ENCODE peak calls at places on chromosomes 6 and 20, in ten cellular contexts. One of them, this sample, is unnamed.

GRCh38 chr20:35617397-35618031 is 1.9 kb downstream of the SPAG4 start:
- DNase-seq in CD8-positive, alpha-beta T cell: peak
- DNase-seq in stimulated activated CD4-positive, alpha-beta T cell treated with anti-CD3 and anti-CD28 coated beads, Interleukin-12 subunit alpha, Interleukin-12 subunit beta, amount 100 ng/mL, for 48 hours: no peak
- DNase-seq in BE2C: peak
- DNase-seq in choroid plexus epithelial cell: peak
- DNase-seq in A172: peak
- DNase-seq in T-helper 1 cell: no peak
- DNase-seq in NCI-H1105: peak
- DNase-seq in pons: no peak
- DNase-seq in SK-MEL-5: peak
- DNase-seq in this sample: peak

GRCh38 chr6:157706883-157707282 is 116.2 kb upstream of the SNX9 start:
- DNase-seq in CD8-positive, alpha-beta T cell: no peak
- DNase-seq in stimulated activated CD4-positive, alpha-beta T cell treated with anti-CD3 and anti-CD28 coated beads, Interleukin-12 subunit alpha, Interleukin-12 subunit beta, amount 100 ng/mL, for 48 hours: no peak
- DNase-seq in BE2C: no peak
- DNase-seq in choroid plexus epithelial cell: no peak
- DNase-seq in A172: no peak
- DNase-seq in T-helper 1 cell: no peak
- DNase-seq in NCI-H1105: no peak
- DNase-seq in pons: no peak
- DNase-seq in SK-MEL-5: no peak
- DNase-seq in this sample: no peak

GRCh38 chr6:52426667-52427066 is 6.5 kb downstream of the EFHC1 start:
- DNase-seq in CD8-positive, alpha-beta T cell: no peak
- DNase-seq in stimulated activated CD4-positive, alpha-beta T cell treated with anti-CD3 and anti-CD28 coated beads, Interleukin-12 subunit alpha, Interleukin-12 subunit beta, amount 100 ng/mL, for 48 hours: no peak
- DNase-seq in BE2C: no peak
- DNase-seq in choroid plexus epithelial cell: no peak
- DNase-seq in A172: no peak
- DNase-seq in T-helper 1 cell: no peak
- DNase-seq in NCI-H1105: no peak
- DNase-seq in pons: no peak
- DNase-seq in SK-MEL-5: no peak
- DNase-seq in this sample: no peak

GRCh38 chr6:109241199-109241598 is 141.1 kb downstream of the CD164 start:
- DNase-seq in CD8-positive, alpha-beta T cell: no peak
- DNase-seq in stimulated activated CD4-positive, alpha-beta T cell treated with anti-CD3 and anti-CD28 coated beads, Interleukin-12 subunit alpha, Interleukin-12 subunit beta, amount 100 ng/mL, for 48 hours: no peak
- DNase-seq in BE2C: no peak
- DNase-seq in choroid plexus epithelial cell: peak
- DNase-seq in A172: no peak
- DNase-seq in T-helper 1 cell: no peak
- DNase-seq in NCI-H1105: no peak
- DNase-seq in pons: no peak
- DNase-seq in SK-MEL-5: no peak
- DNase-seq in this sample: no peak

GRCh38 chr6:109977791-109978173 is 329 bp upstream of the GPR6 start:
- DNase-seq in CD8-positive, alpha-beta T cell: no peak
- DNase-seq in stimulated activated CD4-positive, alpha-beta T cell treated with anti-CD3 and anti-CD28 coated beads, Interleukin-12 subunit alpha, Interleukin-12 subunit beta, amount 100 ng/mL, for 48 hours: no peak
- DNase-seq in BE2C: no peak
- DNase-seq in choroid plexus epithelial cell: no peak
- DNase-seq in A172: no peak
- DNase-seq in T-helper 1 cell: no peak
- DNase-seq in NCI-H1105: no peak
- DNase-seq in pons: no peak
- DNase-seq in SK-MEL-5: no peak
- DNase-seq in this sample: peak

GRCh38 chr20:41178904-41179432 is 41.6 kb downstream of the PLCG1 start:
- DNase-seq in CD8-positive, alpha-beta T cell: no peak
- DNase-seq in stimulated activated CD4-positive, alpha-beta T cell treated with anti-CD3 and anti-CD28 coated beads, Interleukin-12 subunit alpha, Interleukin-12 subunit beta, amount 100 ng/mL, for 48 hours: no peak
- DNase-seq in BE2C: peak
- DNase-seq in choroid plexus epithelial cell: peak
- DNase-seq in A172: no peak
- DNase-seq in T-helper 1 cell: no peak
- DNase-seq in NCI-H1105: no peak
- DNase-seq in pons: peak
- DNase-seq in SK-MEL-5: peak
- DNase-seq in this sample: peak

GRCh38 chr20:33401922-33402369 is 627 bp upstream of the CDK5RAP1 start:
- DNase-seq in CD8-positive, alpha-beta T cell: no peak
- DNase-seq in stimulated activated CD4-positive, alpha-beta T cell treated with anti-CD3 and anti-CD28 coated beads, Interleukin-12 subunit alpha, Interleukin-12 subunit beta, amount 100 ng/mL, for 48 hours: no peak
- DNase-seq in BE2C: no peak
- DNase-seq in choroid plexus epithelial cell: peak
- DNase-seq in A172: no peak
- DNase-seq in T-helper 1 cell: no peak
- DNase-seq in NCI-H1105: no peak
- DNase-seq in pons: no peak
- DNase-seq in SK-MEL-5: no peak
- DNase-seq in this sample: peak

GRCh38 chr6:89353118-89353556 is 615 bp upstream of the UBE2J1 start:
- DNase-seq in CD8-positive, alpha-beta T cell: no peak
- DNase-seq in stimulated activated CD4-positive, alpha-beta T cell treated with anti-CD3 and anti-CD28 coated beads, Interleukin-12 subunit alpha, Interleukin-12 subunit beta, amount 100 ng/mL, for 48 hours: no peak
- DNase-seq in BE2C: no peak
- DNase-seq in choroid plexus epithelial cell: no peak
- DNase-seq in A172: no peak
- DNase-seq in T-helper 1 cell: peak
- DNase-seq in NCI-H1105: no peak
- DNase-seq in pons: no peak
- DNase-seq in SK-MEL-5: no peak
- DNase-seq in this sample: no peak

GRCh38 chr6:152380993-152381898 is 255.9 kb downstream of the SYNE1 start:
- DNase-seq in CD8-positive, alpha-beta T cell: no peak
- DNase-seq in stimulated activated CD4-positive, alpha-beta T cell treated with anti-CD3 and anti-CD28 coated beads, Interleukin-12 subunit alpha, Interleukin-12 subunit beta, amount 100 ng/mL, for 48 hours: no peak
- DNase-seq in BE2C: peak
- DNase-seq in choroid plexus epithelial cell: peak
- DNase-seq in A172: peak
- DNase-seq in T-helper 1 cell: no peak
- DNase-seq in NCI-H1105: no peak
- DNase-seq in pons: peak
- DNase-seq in SK-MEL-5: peak
- DNase-seq in this sample: no peak

GRCh38 chr6:68572975-68573374 is 62.1 kb upstream of the ADGRB3 start:
- DNase-seq in CD8-positive, alpha-beta T cell: no peak
- DNase-seq in stimulated activated CD4-positive, alpha-beta T cell treated with anti-CD3 and anti-CD28 coated beads, Interleukin-12 subunit alpha, Interleukin-12 subunit beta, amount 100 ng/mL, for 48 hours: no peak
- DNase-seq in BE2C: no peak
- DNase-seq in choroid plexus epithelial cell: no peak
- DNase-seq in A172: no peak
- DNase-seq in T-helper 1 cell: no peak
- DNase-seq in NCI-H1105: no peak
- DNase-seq in pons: no peak
- DNase-seq in SK-MEL-5: no peak
- DNase-seq in this sample: no peak

GRCh38 chr6:3321875-3322274 is 63.1 kb downstream of the PSMG4 start:
- DNase-seq in CD8-positive, alpha-beta T cell: no peak
- DNase-seq in stimulated activated CD4-positive, alpha-beta T cell treated with anti-CD3 and anti-CD28 coated beads, Interleukin-12 subunit alpha, Interleukin-12 subunit beta, amount 100 ng/mL, for 48 hours: no peak
- DNase-seq in BE2C: no peak
- DNase-seq in choroid plexus epithelial cell: no peak
- DNase-seq in A172: no peak
- DNase-seq in T-helper 1 cell: no peak
- DNase-seq in NCI-H1105: no peak
- DNase-seq in pons: no peak
- DNase-seq in SK-MEL-5: no peak
- DNase-seq in this sample: no peak

GRCh38 chr6:82415820-82416219 is 52.2 kb downstream of the TPBG start:
- DNase-seq in CD8-positive, alpha-beta T cell: no peak
- DNase-seq in stimulated activated CD4-positive, alpha-beta T cell treated with anti-CD3 and anti-CD28 coated beads, Interleukin-12 subunit alpha, Interleukin-12 subunit beta, amount 100 ng/mL, for 48 hours: no peak
- DNase-seq in BE2C: no peak
- DNase-seq in choroid plexus epithelial cell: no peak
- DNase-seq in A172: peak
- DNase-seq in T-helper 1 cell: no peak
- DNase-seq in NCI-H1105: no peak
- DNase-seq in pons: no peak
- DNase-seq in SK-MEL-5: no peak
- DNase-seq in this sample: no peak

GRCh38 chr6:169312658-169313346 is 59.2 kb upstream of the THBS2 start:
- DNase-seq in CD8-positive, alpha-beta T cell: no peak
- DNase-seq in stimulated activated CD4-positive, alpha-beta T cell treated with anti-CD3 and anti-CD28 coated beads, Interleukin-12 subunit alpha, Interleukin-12 subunit beta, amount 100 ng/mL, for 48 hours: no peak
- DNase-seq in BE2C: no peak
- DNase-seq in choroid plexus epithelial cell: no peak
- DNase-seq in A172: no peak
- DNase-seq in T-helper 1 cell: no peak
- DNase-seq in NCI-H1105: no peak
- DNase-seq in pons: no peak
- DNase-seq in SK-MEL-5: no peak
- DNase-seq in this sample: no peak

GRCh38 chr6:12294851-12295536 is 4.8 kb downstream of the EDN1 start:
- DNase-seq in CD8-positive, alpha-beta T cell: no peak
- DNase-seq in stimulated activated CD4-positive, alpha-beta T cell treated with anti-CD3 and anti-CD28 coated beads, Interleukin-12 subunit alpha, Interleukin-12 subunit beta, amount 100 ng/mL, for 48 hours: no peak
- DNase-seq in BE2C: no peak
- DNase-seq in choroid plexus epithelial cell: no peak
- DNase-seq in A172: no peak
- DNase-seq in T-helper 1 cell: no peak
- DNase-seq in NCI-H1105: no peak
- DNase-seq in pons: no peak
- DNase-seq in SK-MEL-5: no peak
- DNase-seq in this sample: no peak

GRCh38 chr20:48708630-48709029 is 119.2 kb downstream of the PREX1 start:
- DNase-seq in CD8-positive, alpha-beta T cell: no peak
- DNase-seq in stimulated activated CD4-positive, alpha-beta T cell treated with anti-CD3 and anti-CD28 coated beads, Interleukin-12 subunit alpha, Interleukin-12 subunit beta, amount 100 ng/mL, for 48 hours: no peak
- DNase-seq in BE2C: no peak
- DNase-seq in choroid plexus epithelial cell: no peak
- DNase-seq in A172: no peak
- DNase-seq in T-helper 1 cell: no peak
- DNase-seq in NCI-H1105: no peak
- DNase-seq in pons: no peak
- DNase-seq in SK-MEL-5: no peak
- DNase-seq in this sample: no peak

GRCh38 chr6:43077981-43078411 is 1.9 kb downstream of the PTK7 start:
- DNase-seq in CD8-positive, alpha-beta T cell: no peak
- DNase-seq in stimulated activated CD4-positive, alpha-beta T cell treated with anti-CD3 and anti-CD28 coated beads, Interleukin-12 subunit alpha, Interleukin-12 subunit beta, amount 100 ng/mL, for 48 hours: no peak
- DNase-seq in BE2C: no peak
- DNase-seq in choroid plexus epithelial cell: peak
- DNase-seq in A172: no peak
- DNase-seq in T-helper 1 cell: no peak
- DNase-seq in NCI-H1105: no peak
- DNase-seq in pons: no peak
- DNase-seq in SK-MEL-5: no peak
- DNase-seq in this sample: no peak

GRCh38 chr20:25290646-25291431 is 43.0 kb downstream of the PYGB start:
- DNase-seq in CD8-positive, alpha-beta T cell: no peak
- DNase-seq in stimulated activated CD4-positive, alpha-beta T cell treated with anti-CD3 and anti-CD28 coated beads, Interleukin-12 subunit alpha, Interleukin-12 subunit beta, amount 100 ng/mL, for 48 hours: no peak
- DNase-seq in BE2C: no peak
- DNase-seq in choroid plexus epithelial cell: no peak
- DNase-seq in A172: no peak
- DNase-seq in T-helper 1 cell: no peak
- DNase-seq in NCI-H1105: no peak
- DNase-seq in pons: no peak
- DNase-seq in SK-MEL-5: no peak
- DNase-seq in this sample: no peak

GRCh38 chr6:71194730-71195129 is 93.9 kb upstream of the OGFRL1 start:
- DNase-seq in CD8-positive, alpha-beta T cell: no peak
- DNase-seq in stimulated activated CD4-positive, alpha-beta T cell treated with anti-CD3 and anti-CD28 coated beads, Interleukin-12 subunit alpha, Interleukin-12 subunit beta, amount 100 ng/mL, for 48 hours: no peak
- DNase-seq in BE2C: no peak
- DNase-seq in choroid plexus epithelial cell: peak
- DNase-seq in A172: peak
- DNase-seq in T-helper 1 cell: no peak
- DNase-seq in NCI-H1105: no peak
- DNase-seq in pons: no peak
- DNase-seq in SK-MEL-5: no peak
- DNase-seq in this sample: no peak

GRCh38 chr6:112270756-112271155 is 16.4 kb upstream of the LAMA4 start:
- DNase-seq in CD8-positive, alpha-beta T cell: no peak
- DNase-seq in stimulated activated CD4-positive, alpha-beta T cell treated with anti-CD3 and anti-CD28 coated beads, Interleukin-12 subunit alpha, Interleukin-12 subunit beta, amount 100 ng/mL, for 48 hours: no peak
- DNase-seq in BE2C: no peak
- DNase-seq in choroid plexus epithelial cell: no peak
- DNase-seq in A172: no peak
- DNase-seq in T-helper 1 cell: no peak
- DNase-seq in NCI-H1105: no peak
- DNase-seq in pons: no peak
- DNase-seq in SK-MEL-5: no peak
- DNase-seq in this sample: no peak

GRCh38 chr6:70520575-70520974 is 46.2 kb upstream of the SDHAF4 start:
- DNase-seq in CD8-positive, alpha-beta T cell: no peak
- DNase-seq in stimulated activated CD4-positive, alpha-beta T cell treated with anti-CD3 and anti-CD28 coated beads, Interleukin-12 subunit alpha, Interleukin-12 subunit beta, amount 100 ng/mL, for 48 hours: no peak
- DNase-seq in BE2C: no peak
- DNase-seq in choroid plexus epithelial cell: peak
- DNase-seq in A172: no peak
- DNase-seq in T-helper 1 cell: no peak
- DNase-seq in NCI-H1105: no peak
- DNase-seq in pons: no peak
- DNase-seq in SK-MEL-5: peak
- DNase-seq in this sample: no peak

GRCh38 chr6:82006027-82006738 is 241.4 kb downstream of the IBTK start:
- DNase-seq in CD8-positive, alpha-beta T cell: no peak
- DNase-seq in stimulated activated CD4-positive, alpha-beta T cell treated with anti-CD3 and anti-CD28 coated beads, Interleukin-12 subunit alpha, Interleukin-12 subunit beta, amount 100 ng/mL, for 48 hours: no peak
- DNase-seq in BE2C: peak
- DNase-seq in choroid plexus epithelial cell: peak
- DNase-seq in A172: peak
- DNase-seq in T-helper 1 cell: no peak
- DNase-seq in NCI-H1105: peak
- DNase-seq in pons: no peak
- DNase-seq in SK-MEL-5: peak
- DNase-seq in this sample: no peak

GRCh38 chr6:44333273-44333919 is 9.1 kb upstream of the SPATS1 start:
- DNase-seq in CD8-positive, alpha-beta T cell: no peak
- DNase-seq in stimulated activated CD4-positive, alpha-beta T cell treated with anti-CD3 and anti-CD28 coated beads, Interleukin-12 subunit alpha, Interleukin-12 subunit beta, amount 100 ng/mL, for 48 hours: no peak
- DNase-seq in BE2C: no peak
- DNase-seq in choroid plexus epithelial cell: no peak
- DNase-seq in A172: no peak
- DNase-seq in T-helper 1 cell: no peak
- DNase-seq in NCI-H1105: no peak
- DNase-seq in pons: no peak
- DNase-seq in SK-MEL-5: no peak
- DNase-seq in this sample: no peak

GRCh38 chr20:2729791-2730190 is 37.2 kb downstream of the EBF4 start:
- DNase-seq in CD8-positive, alpha-beta T cell: no peak
- DNase-seq in stimulated activated CD4-positive, alpha-beta T cell treated with anti-CD3 and anti-CD28 coated beads, Interleukin-12 subunit alpha, Interleukin-12 subunit beta, amount 100 ng/mL, for 48 hours: no peak
- DNase-seq in BE2C: no peak
- DNase-seq in choroid plexus epithelial cell: no peak
- DNase-seq in A172: no peak
- DNase-seq in T-helper 1 cell: no peak
- DNase-seq in NCI-H1105: no peak
- DNase-seq in pons: no peak
- DNase-seq in SK-MEL-5: no peak
- DNase-seq in this sample: no peak

GRCh38 chr6:84052204-84052882 is 18.8 kb downstream of the MRAP2 start:
- DNase-seq in CD8-positive, alpha-beta T cell: no peak
- DNase-seq in stimulated activated CD4-positive, alpha-beta T cell treated with anti-CD3 and anti-CD28 coated beads, Interleukin-12 subunit alpha, Interleukin-12 subunit beta, amount 100 ng/mL, for 48 hours: no peak
- DNase-seq in BE2C: peak
- DNase-seq in choroid plexus epithelial cell: peak
- DNase-seq in A172: peak
- DNase-seq in T-helper 1 cell: no peak
- DNase-seq in NCI-H1105: peak
- DNase-seq in pons: peak
- DNase-seq in SK-MEL-5: no peak
- DNase-seq in this sample: peak

GRCh38 chr6:150632785-150633465 is 33.2 kb downstream of the PLEKHG1 start:
- DNase-seq in CD8-positive, alpha-beta T cell: no peak
- DNase-seq in stimulated activated CD4-positive, alpha-beta T cell treated with anti-CD3 and anti-CD28 coated beads, Interleukin-12 subunit alpha, Interleukin-12 subunit beta, amount 100 ng/mL, for 48 hours: no peak
- DNase-seq in BE2C: no peak
- DNase-seq in choroid plexus epithelial cell: no peak
- DNase-seq in A172: no peak
- DNase-seq in T-helper 1 cell: no peak
- DNase-seq in NCI-H1105: no peak
- DNase-seq in pons: no peak
- DNase-seq in SK-MEL-5: no peak
- DNase-seq in this sample: no peak

GRCh38 chr20:35823937-35824336 is 52.1 kb downstream of the PHF20 start:
- DNase-seq in CD8-positive, alpha-beta T cell: no peak
- DNase-seq in stimulated activated CD4-positive, alpha-beta T cell treated with anti-CD3 and anti-CD28 coated beads, Interleukin-12 subunit alpha, Interleukin-12 subunit beta, amount 100 ng/mL, for 48 hours: no peak
- DNase-seq in BE2C: no peak
- DNase-seq in choroid plexus epithelial cell: peak
- DNase-seq in A172: peak
- DNase-seq in T-helper 1 cell: no peak
- DNase-seq in NCI-H1105: no peak
- DNase-seq in pons: no peak
- DNase-seq in SK-MEL-5: no peak
- DNase-seq in this sample: no peak

This sample was measured in NCI-H1417.